ENCODE peak calls at places on chromosomes 11 and 22, in nine cellular contexts. Z is epithelial cell of esophagus; L is hippocampal formation; T is GM03348; R is Calu3; H is T follicular helper cell; O is putamen; E is stimulated activated CD4-positive, alpha-beta T cell treated with anti-CD3 and anti-CD28 coated beads, Interleukin-2, amount 100 ng/mL, for 24 hours; I is Panc1. W is an unnamed sample.

GRCh38 chr11:20015529-20016427 is 144.5 kb downstream of the DBX1 start:
- DNase-seq in I (no peak), H (no peak), E (no peak), T (no peak), O (no peak), R (no peak), Z (peak), L (no peak), W (no peak)

GRCh38 chr11:127470485-127470884 is 469.9 kb upstream of the KIRREL3 start:
- DNase-seq in H (no peak), O (no peak), R (peak), E (peak), L (no peak), T (no peak), Z (no peak), I (peak), W (no peak)

GRCh38 chr22:42194953-42195352 is 64.3 kb upstream of the CYP2D6 start:
- DNase-seq in T (no peak), O (no peak), H (no peak), E (no peak), I (no peak), L (no peak), R (peak), Z (peak), W (no peak)

GRCh38 chr22:23159287-23159622 is 14.0 kb downstream of the RAB36 start:
- DNase-seq in E (no peak), L (no peak), O (no peak), T (no peak), I (no peak), H (no peak), R (no peak), Z (no peak), W (no peak)

GRCh38 chr11:30228323-30228884 is 2.4 kb upstream of the FSHB start:
- DNase-seq in E (no peak), H (no peak), R (no peak), Z (no peak), T (no peak), O (no peak), L (no peak), I (no peak), W (no peak)

GRCh38 chr11:8229299-8230177 is 34.1 kb downstream of the LMO1 start:
- DNase-seq in T (no peak), Z (peak), E (no peak), R (no peak), H (no peak), I (no peak), O (no peak), L (no peak), W (no peak)

GRCh38 chr11:13262096-13262495 is 15.5 kb upstream of the BMAL1 start:
- DNase-seq in L (no peak), H (no peak), E (no peak), T (peak), R (no peak), I (no peak), Z (peak), O (no peak), W (no peak)

GRCh38 chr11:132205496-132205895 is 835.1 kb downstream of the NTM start:
- DNase-seq in H (no peak), O (no peak), T (no peak), Z (no peak), E (no peak), R (no peak), L (no peak), I (no peak), W (no peak)

GRCh38 chr11:91326280-91326679 is 898.3 kb upstream of the FAT3 start:
- DNase-seq in Z (no peak), T (no peak), L (no peak), R (no peak), O (no peak), I (no peak), H (no peak), E (no peak), W (no peak)

GRCh38 chr11:35618497-35619029 is 303 bp downstream of the FJX1 start:
- DNase-seq in L (no peak), E (peak), O (no peak), H (no peak), R (peak), I (no peak), Z (peak), T (peak), W (peak)

GRCh38 chr11:15074206-15075161 is 1.1 kb downstream of the CALCB start:
- DNase-seq in H (peak), O (peak), L (peak), T (peak), E (peak), I (peak), Z (peak), R (peak), W (peak)

GRCh38 chr11:62592989-62593421 is 1.7 kb upstream of the TUT1 start:
- DNase-seq in I (no peak), R (no peak), O (peak), Z (no peak), H (no peak), E (no peak), L (peak), T (no peak), W (no peak)

W was measured in SK-N-DZ.